ENCODE peak calls at places on chromosome 2, in five cellular contexts. One of them, this sample, is unnamed.

GRCh38 chr2:30255466-30256408 is 24.4 kb downstream of the LBH start:
- DNase-seq in GM12891: no peak
- DNase-seq in GM12878: no peak
- DNase-seq in HepG2: no peak
- DNase-seq in K562: no peak
- DNase-seq in this sample: no peak

GRCh38 chr2:139813340-139813739 is 1033.2 kb upstream of the NXPH2 start:
- DNase-seq in GM12878: no peak
- DNase-seq in K562: no peak
- DNase-seq in HepG2: no peak
- DNase-seq in GM12891: no peak
- DNase-seq in this sample: no peak

GRCh38 chr2:202221873-202222272 is 16.5 kb downstream of the SUMO1 start:
- DNase-seq in HepG2: no peak
- DNase-seq in GM12891: no peak
- DNase-seq in GM12878: no peak
- DNase-seq in K562: peak
- DNase-seq in this sample: no peak

GRCh38 chr2:74690571-74690970 is 36.5 kb downstream of the SEMA4F start:
- DNase-seq in GM12878: peak
- DNase-seq in GM12891: peak
- DNase-seq in K562: peak
- DNase-seq in HepG2: peak
- DNase-seq in this sample: peak

GRCh38 chr2:1614564-1614963 is 129.8 kb downstream of the PXDN start:
- DNase-seq in K562: no peak
- DNase-seq in GM12891: peak
- DNase-seq in HepG2: no peak
- DNase-seq in GM12878: no peak
- DNase-seq in this sample: no peak

GRCh38 chr2:217886720-217887309 is 116.0 kb downstream of the TNS1 start:
- DNase-seq in K562: peak
- DNase-seq in HepG2: peak
- DNase-seq in GM12891: peak
- DNase-seq in GM12878: no peak
- DNase-seq in this sample: peak

GRCh38 chr2:127624321-127625145 is 21.4 kb upstream of the GPR17 start:
- DNase-seq in GM12878: no peak
- DNase-seq in GM12891: no peak
- DNase-seq in HepG2: no peak
- DNase-seq in K562: no peak
- DNase-seq in this sample: no peak

GRCh38 chr2:103435010-103435409 is 673.2 kb downstream of the TMEM182 start:
- DNase-seq in GM12878: no peak
- DNase-seq in GM12891: no peak
- DNase-seq in K562: no peak
- DNase-seq in HepG2: no peak
- DNase-seq in this sample: no peak

GRCh38 chr2:65435625-65436168 is 3.3 kb upstream of the SPRED2 start:
- DNase-seq in HepG2: peak
- DNase-seq in GM12878: no peak
- DNase-seq in GM12891: peak
- DNase-seq in K562: peak
- DNase-seq in this sample: peak
- TF ChIP-seq POLR2A in HepG2: peak
- TF ChIP-seq POLR2A in GM12878: peak
- TF ChIP-seq POLR2A in GM12891: no peak
- TF ChIP-seq POLR2A in K562: no peak
- TF ChIP-seq POLR2A in this sample: no peak

DNA sequence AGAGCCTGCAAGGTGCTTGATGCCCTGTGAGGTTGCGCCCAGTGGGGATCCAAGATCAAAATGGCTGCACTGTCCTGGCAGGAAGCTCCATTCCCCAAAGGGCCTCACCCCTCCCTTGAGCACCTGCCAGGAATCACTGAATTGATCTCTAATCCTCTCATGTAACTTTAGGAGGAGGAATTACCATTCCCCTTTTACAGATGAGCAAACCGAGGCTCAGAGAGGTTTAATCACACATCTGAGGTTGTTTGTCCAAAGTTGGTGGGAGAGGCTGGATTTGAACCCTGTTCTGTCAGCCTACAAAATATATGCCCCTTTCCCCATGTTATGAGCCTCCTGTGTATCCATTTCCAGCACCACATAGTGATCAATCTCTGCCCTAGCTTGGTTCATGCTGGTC is 10.5 kb downstream of the ASIC4 start:
- DNase-seq in GM12891: no peak
- DNase-seq in K562: no peak
- DNase-seq in HepG2: no peak
- DNase-seq in GM12878: no peak
- DNase-seq in this sample: no peak
- TF ChIP-seq TAF1 in GM12891: no peak
- TF ChIP-seq TAF1 in K562: no peak
- TF ChIP-seq TAF1 in HepG2: no peak
- TF ChIP-seq TAF1 in GM12878: no peak
- TF ChIP-seq TAF1 in this sample: no peak

DNA sequence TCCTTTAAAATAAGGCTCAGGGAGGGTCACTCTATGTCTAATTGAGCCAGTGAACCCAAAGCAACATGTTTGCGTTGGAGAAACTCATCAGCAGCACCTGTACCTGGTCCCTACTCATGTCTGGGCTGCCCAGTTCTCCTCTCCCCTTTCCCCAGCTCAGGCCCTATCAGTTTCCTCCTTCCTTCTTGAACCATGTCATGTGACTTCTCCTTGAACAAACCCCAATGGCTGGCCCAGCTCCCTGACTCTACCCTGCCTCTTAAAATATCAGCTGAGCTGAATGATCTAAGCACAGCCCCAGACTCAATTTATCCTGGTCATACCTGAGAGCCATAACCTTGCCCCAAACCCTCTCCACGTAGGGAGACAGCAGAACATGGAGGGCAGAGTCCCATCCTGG is 290.9 kb downstream of the LPIN1 start:
- DNase-seq in K562: no peak
- DNase-seq in GM12878: no peak
- DNase-seq in GM12891: no peak
- DNase-seq in HepG2: no peak
- DNase-seq in this sample: no peak
- TF ChIP-seq POLR2A in K562: no peak
- TF ChIP-seq POLR2A in GM12878: no peak
- TF ChIP-seq POLR2A in GM12891: no peak
- TF ChIP-seq POLR2A in HepG2: no peak
- TF ChIP-seq POLR2A in this sample: no peak

GRCh38 chr2:14237902-14238301 is 394.6 kb upstream of the LRATD1 start:
- DNase-seq in GM12878: no peak
- DNase-seq in GM12891: no peak
- DNase-seq in K562: no peak
- DNase-seq in HepG2: no peak
- DNase-seq in this sample: no peak
- TF ChIP-seq TAF1 in GM12878: no peak
- TF ChIP-seq TAF1 in GM12891: no peak
- TF ChIP-seq TAF1 in K562: no peak
- TF ChIP-seq TAF1 in HepG2: no peak
- TF ChIP-seq TAF1 in this sample: no peak

DNA sequence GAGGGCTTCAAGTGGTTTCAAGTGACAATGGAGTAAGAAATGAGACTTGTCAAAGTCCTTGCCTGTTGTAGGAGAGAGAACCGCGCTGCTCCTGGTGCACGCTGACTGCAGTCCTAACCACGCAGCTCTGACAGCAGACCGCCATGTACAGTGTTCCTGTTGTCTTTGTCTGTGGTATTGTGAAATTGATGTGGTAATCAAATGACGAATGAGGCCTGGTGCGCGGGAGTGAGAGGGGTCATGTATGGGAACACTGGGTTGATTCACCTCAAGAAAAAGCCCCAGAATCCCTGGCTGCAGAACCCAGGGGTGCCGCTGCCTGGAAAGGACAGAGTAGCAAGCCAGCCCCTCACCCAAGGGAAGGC is 64.0 kb downstream of the INPP4A start:
- DNase-seq in GM12878: no peak
- DNase-seq in HepG2: no peak
- DNase-seq in GM12891: no peak
- DNase-seq in K562: peak
- DNase-seq in this sample: no peak
- TF ChIP-seq POLR2A in GM12878: no peak
- TF ChIP-seq POLR2A in HepG2: no peak
- TF ChIP-seq POLR2A in GM12891: no peak
- TF ChIP-seq POLR2A in K562: no peak
- TF ChIP-seq POLR2A in this sample: no peak

GRCh38 chr2:173346035-173346434 is 8.6 kb upstream of the CDCA7 start:
- DNase-seq in GM12878: no peak
- DNase-seq in GM12891: no peak
- DNase-seq in HepG2: no peak
- DNase-seq in K562: no peak
- DNase-seq in this sample: no peak

GRCh38 chr2:173343921-173344320 is 10.8 kb upstream of the CDCA7 start:
- DNase-seq in HepG2: no peak
- DNase-seq in K562: no peak
- DNase-seq in GM12878: no peak
- DNase-seq in GM12891: no peak
- DNase-seq in this sample: no peak

GRCh38 chr2:173350383-173350782 is 4.3 kb upstream of the CDCA7 start:
- DNase-seq in GM12891: no peak
- DNase-seq in HepG2: no peak
- DNase-seq in GM12878: no peak
- DNase-seq in K562: no peak
- DNase-seq in this sample: no peak

GRCh38 chr2:173349295-173349694 is 5.4 kb upstream of the CDCA7 start:
- DNase-seq in GM12878: no peak
- DNase-seq in HepG2: no peak
- DNase-seq in K562: no peak
- DNase-seq in GM12891: no peak
- DNase-seq in this sample: no peak

GRCh38 chr2:173347305-173348168 is 7.1 kb upstream of the CDCA7 start:
- DNase-seq in GM12878: peak
- DNase-seq in K562: no peak
- DNase-seq in HepG2: peak
- DNase-seq in GM12891: no peak
- DNase-seq in this sample: no peak
- TF ChIP-seq TAF1 in GM12878: no peak
- TF ChIP-seq TAF1 in K562: no peak
- TF ChIP-seq TAF1 in HepG2: no peak
- TF ChIP-seq TAF1 in GM12891: no peak
- TF ChIP-seq TAF1 in this sample: no peak

DNA sequence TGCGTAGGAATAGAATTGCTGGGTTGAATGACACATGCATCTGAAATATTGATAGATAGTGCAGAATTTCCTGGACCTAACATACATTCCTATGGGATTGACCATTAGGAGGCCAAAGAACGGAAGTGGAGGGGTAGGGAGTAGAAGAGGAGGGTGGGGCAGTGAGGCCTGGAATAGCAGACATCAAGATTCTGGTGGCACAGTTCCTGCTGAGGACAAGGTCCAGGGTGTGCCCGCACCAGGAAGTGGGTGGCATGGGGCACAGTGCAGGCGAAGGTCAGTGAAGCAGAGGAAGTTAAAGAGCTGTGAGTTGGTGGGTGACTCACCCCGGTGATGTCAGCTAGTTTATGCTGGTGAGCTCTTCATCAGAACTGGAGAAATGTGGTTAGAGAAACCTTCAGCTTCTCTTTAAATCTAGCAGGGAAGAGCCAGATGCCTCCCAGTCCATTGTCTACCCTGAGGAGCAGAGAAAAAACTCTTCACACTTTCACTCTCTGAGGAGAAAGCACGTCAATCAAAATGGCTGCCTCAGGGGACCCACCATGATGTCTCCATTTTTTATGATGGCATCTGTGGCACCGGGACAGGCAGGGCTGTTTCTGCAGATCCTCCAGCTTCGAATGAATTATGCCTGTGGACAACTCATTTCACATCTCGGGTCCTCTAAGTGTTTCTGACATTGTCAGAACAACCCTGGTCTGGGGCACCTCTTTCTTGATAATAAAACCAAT is 55.9 kb upstream of the CTLA4 start:
- DNase-seq in GM12891: no peak
- DNase-seq in HepG2: peak
- DNase-seq in GM12878: no peak
- DNase-seq in K562: no peak
- DNase-seq in this sample: no peak
- TF ChIP-seq POLR2A in GM12891: no peak
- TF ChIP-seq POLR2A in HepG2: no peak
- TF ChIP-seq POLR2A in GM12878: no peak
- TF ChIP-seq POLR2A in K562: no peak
- TF ChIP-seq POLR2A in this sample: no peak

DNA sequence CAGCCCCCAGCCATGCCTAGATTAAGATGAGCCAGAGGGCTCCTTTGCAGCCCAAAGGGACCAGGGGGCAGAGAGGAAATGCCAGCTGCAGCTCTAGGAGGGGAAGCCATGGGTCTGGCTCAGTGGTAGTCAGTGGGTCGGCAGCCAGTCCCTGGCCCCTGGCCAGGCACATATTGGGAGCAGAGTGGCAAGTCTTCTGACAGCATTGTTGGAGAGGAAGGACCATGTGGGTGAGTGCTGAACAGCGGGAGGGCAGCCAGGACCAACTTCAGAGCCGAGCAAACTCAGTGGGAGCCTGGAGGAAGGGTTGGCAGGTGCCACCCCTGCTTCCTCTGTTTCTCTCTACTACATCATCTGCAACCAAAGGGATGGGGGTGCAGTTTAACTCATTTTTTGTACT is 140.5 kb upstream of the PELI1 start:
- DNase-seq in GM12878: no peak
- DNase-seq in K562: no peak
- DNase-seq in HepG2: no peak
- DNase-seq in GM12891: no peak
- DNase-seq in this sample: no peak
- TF ChIP-seq TAF1 in GM12878: no peak
- TF ChIP-seq TAF1 in K562: no peak
- TF ChIP-seq TAF1 in HepG2: no peak
- TF ChIP-seq TAF1 in GM12891: no peak
- TF ChIP-seq TAF1 in this sample: no peak